ENCODE peak calls at places on chromosomes 11 and 22, in four cellular contexts. One of them, this sample, is unnamed. For H3K4me1 and H3K36me3, the result is how much of the 10 kb centered on the place peaks cover.

GRCh38 chr22:50236731-50237409 is 8.0 kb downstream of the TUBGCP6 start:
- DNase-seq in left ventricle myocardium inferior: peak
- DNase-seq in tibial nerve: no peak
- DNase-seq in CD8-positive, alpha-beta memory T cell: no peak
- DNase-seq in this sample: no peak

GRCh38 chr11:66956689-66957290 is 1.4 kb downstream of the PC start:
- DNase-seq in tibial nerve: peak
- DNase-seq in CD8-positive, alpha-beta memory T cell: no peak
- DNase-seq in left ventricle myocardium inferior: no peak
- DNase-seq in this sample: no peak

GRCh38 chr11:94774345-94774744 is 6.2 kb downstream of the AMOTL1 start:
- DNase-seq in tibial nerve: no peak
- DNase-seq in left ventricle myocardium inferior: no peak
- DNase-seq in CD8-positive, alpha-beta memory T cell: no peak
- DNase-seq in this sample: no peak

GRCh38 chr11:19598876-19599275 is 113.8 kb upstream of the NAV2 start:
- DNase-seq in tibial nerve: no peak
- DNase-seq in left ventricle myocardium inferior: no peak
- DNase-seq in CD8-positive, alpha-beta memory T cell: no peak
- DNase-seq in this sample: no peak

GRCh38 chr22:20218320-20218872 is 49.7 kb downstream of the RTN4R start:
- DNase-seq in CD8-positive, alpha-beta memory T cell: no peak
- DNase-seq in tibial nerve: no peak
- DNase-seq in left ventricle myocardium inferior: no peak
- DNase-seq in this sample: no peak

GRCh38 chr11:12949456-12949855 is 59.7 kb upstream of the RASSF10 start:
- DNase-seq in tibial nerve: no peak
- DNase-seq in left ventricle myocardium inferior: no peak
- DNase-seq in CD8-positive, alpha-beta memory T cell: no peak
- DNase-seq in this sample: no peak

GRCh38 chr11:107203656-107204055 is 185.4 kb upstream of the GUCY1A2 start:
- DNase-seq in tibial nerve: no peak
- DNase-seq in CD8-positive, alpha-beta memory T cell: no peak
- DNase-seq in left ventricle myocardium inferior: no peak
- DNase-seq in this sample: no peak

GRCh38 chr11:110337570-110338193 is 41.3 kb upstream of the RDX start:
- DNase-seq in tibial nerve: no peak
- DNase-seq in left ventricle myocardium inferior: no peak
- DNase-seq in CD8-positive, alpha-beta memory T cell: no peak
- DNase-seq in this sample: peak

GRCh38 chr11:75627879-75628668 is 40.8 kb downstream of the MAP6 start:
- DNase-seq in CD8-positive, alpha-beta memory T cell: no peak
- DNase-seq in tibial nerve: no peak
- DNase-seq in left ventricle myocardium inferior: no peak
- DNase-seq in this sample: peak

GRCh38 chr11:57276857-57277505 is 39.9 kb upstream of the APLNR start:
- DNase-seq in tibial nerve: no peak
- DNase-seq in CD8-positive, alpha-beta memory T cell: no peak
- DNase-seq in left ventricle myocardium inferior: no peak
- DNase-seq in this sample: no peak

GRCh38 chr11:57275582-57275981 is 38.5 kb upstream of the APLNR start:
- DNase-seq in tibial nerve: no peak
- DNase-seq in left ventricle myocardium inferior: no peak
- DNase-seq in CD8-positive, alpha-beta memory T cell: no peak
- DNase-seq in this sample: no peak

GRCh38 chr11:57274904-57275498 is 38.0 kb upstream of the APLNR start:
- DNase-seq in tibial nerve: no peak
- DNase-seq in CD8-positive, alpha-beta memory T cell: no peak
- DNase-seq in left ventricle myocardium inferior: no peak
- DNase-seq in this sample: no peak

GRCh38 chr11:57276169-57276854 is 39.3 kb upstream of the APLNR start:
- DNase-seq in CD8-positive, alpha-beta memory T cell: no peak
- DNase-seq in left ventricle myocardium inferior: no peak
- DNase-seq in tibial nerve: no peak
- DNase-seq in this sample: no peak

DNA sequence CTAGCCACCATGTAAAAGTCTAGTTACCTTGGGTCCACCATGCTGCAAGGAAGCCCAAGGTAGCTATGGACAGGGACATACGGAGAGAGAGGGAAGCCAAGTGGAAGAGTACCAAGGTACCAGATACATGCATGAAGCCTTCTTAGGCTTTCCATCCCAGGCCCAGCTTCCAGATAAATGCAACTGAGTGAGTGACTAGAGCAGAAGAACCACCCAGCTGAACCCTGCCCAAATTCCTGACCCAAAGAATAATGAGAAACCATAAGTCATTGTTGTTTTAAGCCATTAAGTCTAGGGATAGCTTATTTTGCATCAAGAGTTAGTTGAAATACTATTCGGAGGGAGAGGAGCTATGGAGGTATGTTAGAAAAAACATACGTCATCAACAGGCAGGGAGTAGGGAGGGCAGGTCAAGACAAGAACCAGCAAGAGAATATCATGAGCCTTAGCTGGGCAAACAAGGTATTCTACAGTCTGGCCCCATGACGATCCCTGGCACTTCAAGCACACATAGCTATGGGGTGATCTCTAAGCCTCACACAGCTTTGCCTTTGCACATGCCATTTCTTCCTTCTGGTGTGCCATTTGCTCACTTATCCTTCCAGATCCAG is 36.5 kb upstream of the APLNR start:
- DNase-seq in CD8-positive, alpha-beta memory T cell: no peak
- DNase-seq in tibial nerve: no peak
- DNase-seq in left ventricle myocardium inferior: no peak
- DNase-seq in this sample: no peak
- H3K27ac ChIP-seq in CD8-positive, alpha-beta memory T cell: no peak
- H3K27ac ChIP-seq in tibial nerve: no peak
- H3K27ac ChIP-seq in left ventricle myocardium inferior: no peak
- H3K27ac ChIP-seq in this sample: no peak

GRCh38 chr22:30298005-30298701 is 8.8 kb upstream of the CASTOR1 start:
- DNase-seq in CD8-positive, alpha-beta memory T cell: no peak
- DNase-seq in left ventricle myocardium inferior: no peak
- DNase-seq in tibial nerve: no peak
- DNase-seq in this sample: no peak
- H3K4me1 ChIP-seq in CD8-positive, alpha-beta memory T cell: half or more
- H3K4me1 ChIP-seq in left ventricle myocardium inferior: half or more
- H3K4me1 ChIP-seq in tibial nerve: under half
- H3K4me1 ChIP-seq in this sample: under half

GRCh38 chr22:40256501-40256900 is 78.8 kb downstream of the TNRC6B start:
- DNase-seq in left ventricle myocardium inferior: no peak
- DNase-seq in CD8-positive, alpha-beta memory T cell: no peak
- DNase-seq in tibial nerve: no peak
- DNase-seq in this sample: no peak
- H3K36me3 ChIP-seq in left ventricle myocardium inferior: under half
- H3K36me3 ChIP-seq in CD8-positive, alpha-beta memory T cell: under half
- H3K36me3 ChIP-seq in tibial nerve: under half
- H3K36me3 ChIP-seq in this sample: under half

GRCh38 chr11:35420371-35420770 is 1.0 kb upstream of the SLC1A2 start:
- DNase-seq in CD8-positive, alpha-beta memory T cell: no peak
- DNase-seq in tibial nerve: no peak
- DNase-seq in left ventricle myocardium inferior: no peak
- DNase-seq in this sample: no peak
- H3K27ac ChIP-seq in CD8-positive, alpha-beta memory T cell: no peak
- H3K27ac ChIP-seq in tibial nerve: no peak
- H3K27ac ChIP-seq in left ventricle myocardium inferior: no peak
- H3K27ac ChIP-seq in this sample: no peak

GRCh38 chr11:2096919-2097301 is 42.3 kb downstream of the IGF2 start:
- DNase-seq in tibial nerve: peak
- DNase-seq in left ventricle myocardium inferior: no peak
- DNase-seq in CD8-positive, alpha-beta memory T cell: no peak
- DNase-seq in this sample: no peak
- H3K4me1 ChIP-seq in tibial nerve: under half
- H3K4me1 ChIP-seq in left ventricle myocardium inferior: half or more
- H3K4me1 ChIP-seq in CD8-positive, alpha-beta memory T cell: under half
- H3K4me1 ChIP-seq in this sample: under half

GRCh38 chr22:38725900-38726655 is 20.3 kb downstream of the GTPBP1 start:
- DNase-seq in CD8-positive, alpha-beta memory T cell: no peak
- DNase-seq in left ventricle myocardium inferior: no peak
- DNase-seq in tibial nerve: no peak
- DNase-seq in this sample: no peak
- H3K36me3 ChIP-seq in CD8-positive, alpha-beta memory T cell: half or more
- H3K36me3 ChIP-seq in left ventricle myocardium inferior: half or more
- H3K36me3 ChIP-seq in tibial nerve: half or more
- H3K36me3 ChIP-seq in this sample: half or more

GRCh38 chr11:70433526-70433925 is 35.2 kb downstream of the CTTN start:
- DNase-seq in tibial nerve: no peak
- DNase-seq in CD8-positive, alpha-beta memory T cell: no peak
- DNase-seq in left ventricle myocardium inferior: no peak
- DNase-seq in this sample: no peak
- H3K27ac ChIP-seq in tibial nerve: no peak
- H3K27ac ChIP-seq in CD8-positive, alpha-beta memory T cell: no peak
- H3K27ac ChIP-seq in left ventricle myocardium inferior: no peak
- H3K27ac ChIP-seq in this sample: no peak

GRCh38 chr11:120410622-120411380 is 74.6 kb downstream of the ARHGEF12 start:
- DNase-seq in CD8-positive, alpha-beta memory T cell: no peak
- DNase-seq in left ventricle myocardium inferior: no peak
- DNase-seq in tibial nerve: no peak
- DNase-seq in this sample: no peak
- H3K4me1 ChIP-seq in CD8-positive, alpha-beta memory T cell: under half
- H3K4me1 ChIP-seq in left ventricle myocardium inferior: half or more
- H3K4me1 ChIP-seq in tibial nerve: under half
- H3K4me1 ChIP-seq in this sample: under half

DNA sequence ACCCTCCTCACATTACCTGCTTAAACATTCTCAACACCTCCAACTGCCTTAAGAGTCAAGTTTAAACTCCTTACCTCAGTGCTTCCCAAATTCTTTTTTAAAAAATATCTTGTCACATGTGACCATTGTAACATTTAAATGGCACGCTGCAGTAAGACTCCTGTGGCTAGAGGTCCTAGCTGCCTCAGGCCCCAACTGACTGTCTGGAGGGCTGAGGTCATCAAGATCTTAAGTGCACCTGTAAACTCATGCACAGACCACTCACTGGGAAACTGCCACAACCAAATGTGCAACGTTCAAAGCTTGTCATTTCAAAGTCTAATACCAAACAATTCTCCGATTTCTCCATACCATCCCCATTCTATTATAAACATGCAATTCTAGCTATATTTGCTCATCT is 16.4 kb upstream of the CCDC34 start:
- DNase-seq in tibial nerve: no peak
- DNase-seq in CD8-positive, alpha-beta memory T cell: no peak
- DNase-seq in left ventricle myocardium inferior: no peak
- DNase-seq in this sample: no peak
- H3K36me3 ChIP-seq in tibial nerve: under half
- H3K36me3 ChIP-seq in CD8-positive, alpha-beta memory T cell: under half
- H3K36me3 ChIP-seq in left ventricle myocardium inferior: half or more
- H3K36me3 ChIP-seq in this sample: under half